ENCODE peak calls at places on chromosomes 6 and 20, in seven cellular contexts. U is tibial nerve, B is endothelial cell of umbilical vein, I is heart left ventricle, H is testis, W is GM12892, E is body of pancreas. R is an unnamed sample.

GRCh38 chr20:57332105-57333089 is 2.8 kb downstream of the SPO11 start:
- DNase-seq in B (no peak), E (no peak), W (no peak), I (no peak), U (no peak), H (no peak), R (no peak)

GRCh38 chr6:89402776-89403175 is 9.3 kb downstream of the RRAGD start:
- DNase-seq in E (no peak), I (no peak), B (no peak), U (no peak), H (no peak), W (no peak), R (no peak)

GRCh38 chr6:29142349-29142748 is 28.4 kb upstream of the OR2J2 start:
- DNase-seq in I (no peak), W (no peak), B (no peak), H (no peak), U (no peak), E (no peak), R (no peak)

GRCh38 chr6:150634641-150635292 is 35.1 kb downstream of the PLEKHG1 start:
- DNase-seq in B (no peak), U (no peak), H (no peak), E (no peak), I (no peak), W (no peak), R (no peak)

GRCh38 chr20:61649879-61650200 is 397.8 kb downstream of the CDH4 start:
- DNase-seq in W (no peak), B (no peak), E (no peak), U (no peak), H (no peak), I (no peak), R (no peak)

GRCh38 chr6:15114061-15114460 is 131.8 kb upstream of the JARID2 start:
- DNase-seq in E (peak), B (no peak), I (no peak), H (peak), U (no peak), W (no peak), R (no peak)

GRCh38 chr20:10033905-10034304 is 882 bp upstream of the ANKEF1 start:
- DNase-seq in I (no peak), B (no peak), U (no peak), W (no peak), H (no peak), E (no peak), R (no peak)

GRCh38 chr6:34056301-34056700 is 89.6 kb downstream of the GRM4 start:
- DNase-seq in W (peak), I (peak), U (peak), E (peak), B (peak), H (peak), R (no peak)

GRCh38 chr6:146634022-146634421 is 35.2 kb downstream of the ADGB start:
- DNase-seq in W (no peak), E (no peak), B (no peak), H (no peak), U (no peak), I (no peak), R (no peak)

GRCh38 chr6:24768361-24768760 is 6.4 kb upstream of the GMNN start:
- DNase-seq in W (no peak), B (no peak), H (no peak), I (no peak), E (peak), U (no peak), R (no peak)

GRCh38 chr20:32050851-32051556 is 1.0 kb upstream of the HCK start:
- DNase-seq in W (no peak), U (no peak), B (no peak), H (peak), E (no peak), I (peak), R (no peak)

GRCh38 chr20:34938466-34939163 is 17.0 kb downstream of the GSS start:
- DNase-seq in B (peak), I (peak), U (peak), W (no peak), E (peak), H (peak), R (peak)

DNA sequence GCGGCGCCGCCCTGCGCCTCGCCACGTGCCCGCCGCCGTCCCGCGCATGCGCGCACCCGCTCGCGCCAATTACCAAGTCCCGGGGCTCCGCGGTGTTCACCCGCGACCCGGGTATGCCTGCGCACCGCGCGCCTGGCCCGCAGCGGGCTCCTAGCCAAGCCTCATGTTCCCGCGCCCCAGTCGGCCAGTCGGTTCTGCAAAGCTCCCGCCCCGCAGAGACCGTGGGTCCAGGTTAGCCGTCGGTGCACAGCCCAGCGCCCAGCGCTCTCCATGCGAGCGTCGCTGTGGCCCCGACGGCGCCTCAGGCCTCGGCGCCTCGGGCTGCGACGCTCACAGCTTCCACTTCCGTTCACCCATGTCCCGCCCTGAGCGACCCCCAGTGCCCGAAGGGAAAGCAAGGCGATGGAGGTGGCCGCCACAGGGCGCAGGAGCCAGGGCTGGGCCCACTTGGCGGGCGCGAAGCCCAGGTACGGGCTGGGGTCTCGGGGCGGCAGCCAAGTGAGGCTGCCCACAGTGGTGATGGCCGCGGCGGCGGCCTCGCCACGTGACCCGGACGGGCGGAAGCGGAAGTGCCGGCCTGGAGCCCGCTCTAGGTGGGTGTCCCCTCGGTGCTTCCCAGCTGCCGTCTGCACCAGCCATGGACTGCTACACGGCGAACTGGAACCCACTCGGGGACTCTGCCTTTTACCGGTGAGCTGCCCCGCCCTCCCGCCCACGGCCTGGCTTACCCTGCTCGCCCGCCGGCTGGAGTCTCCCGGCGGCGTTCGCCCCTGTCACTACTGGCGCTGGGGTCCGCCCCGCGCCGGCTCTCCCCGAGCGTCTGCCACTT is at the start of the genes PCED1A and VPS16:
- DNase-seq in B (peak), W (peak), I (peak), U (peak), E (peak), H (peak), R (peak)
- TF ChIP-seq POLR2A in B (peak), W (peak), I (peak), U (no peak), E (peak), H (no peak), R (peak)

DNA sequence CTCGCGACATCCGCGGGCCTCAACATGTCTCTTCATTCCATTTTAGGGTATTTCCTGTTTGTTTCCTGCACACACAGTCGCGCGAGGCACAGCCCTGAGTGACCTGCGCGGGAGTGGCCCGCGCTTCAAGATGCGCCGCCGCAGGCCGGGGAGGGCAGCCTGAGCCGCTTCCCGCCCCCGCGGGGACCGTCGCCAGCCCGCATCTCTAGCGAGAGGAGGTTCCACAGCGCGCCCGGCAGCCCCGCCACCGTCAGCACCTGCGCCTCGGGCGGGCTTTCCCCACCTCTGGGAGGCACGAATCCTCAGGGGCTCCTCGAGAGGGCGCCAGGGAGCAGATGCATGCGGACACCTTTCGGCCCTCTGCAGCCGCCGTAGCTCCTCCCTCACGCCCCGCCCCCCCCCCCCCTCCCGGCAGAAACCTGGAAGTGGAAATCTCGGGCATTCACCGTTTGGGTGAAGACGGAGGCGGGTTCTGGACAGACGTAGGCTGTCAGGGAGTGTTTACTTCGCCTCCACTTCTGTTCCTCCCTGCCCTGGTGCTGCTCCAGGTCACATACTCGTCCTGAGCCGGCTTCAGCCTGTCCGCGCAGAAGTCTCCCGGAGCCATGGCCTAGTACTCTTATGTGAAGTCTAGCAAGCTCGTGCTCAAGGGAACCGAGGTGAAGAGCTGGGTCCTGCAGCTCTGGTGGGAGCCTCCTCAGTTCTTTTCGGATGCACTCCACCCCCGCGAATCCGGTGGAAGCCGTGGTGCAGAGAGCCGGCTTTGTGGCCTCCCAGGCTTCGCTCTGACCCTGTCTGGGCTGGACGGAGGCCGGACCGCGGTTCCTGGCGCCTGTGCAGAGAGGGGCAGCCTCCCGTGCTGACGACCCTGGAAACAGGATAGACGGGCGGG is 880.5 kb upstream of the DEFB115 start:
- DNase-seq in W (peak), I (peak), E (peak), B (peak), U (peak), H (peak), R (peak)
- TF ChIP-seq POLR2A in W (peak), I (no peak), E (no peak), B (peak), U (no peak), H (no peak), R (peak)

GRCh38 chr6:43222418-43223059 is 6.7 kb downstream of the DNPH1 start:
- DNase-seq in U (no peak), B (no peak), I (no peak), H (no peak), E (no peak), W (no peak), R (no peak)
- TF ChIP-seq POLR2A in U (no peak), B (no peak), I (no peak), H (no peak), E (no peak), W (no peak), R (no peak)

GRCh38 chr6:21240709-21241108 is 352.8 kb upstream of the SOX4 start:
- DNase-seq in W (no peak), E (no peak), B (no peak), I (no peak), U (no peak), H (no peak), R (no peak)
- TF ChIP-seq POLR2A in W (no peak), E (no peak), B (no peak), I (no peak), U (no peak), H (no peak), R (no peak)

GRCh38 chr20:47272893-47273590 is 83.5 kb downstream of the ZMYND8 start:
- DNase-seq in I (peak), E (peak), U (no peak), H (peak), B (peak), W (no peak), R (peak)

GRCh38 chr20:47273591-47274235 is 82.8 kb downstream of the ZMYND8 start:
- DNase-seq in H (no peak), B (no peak), W (no peak), E (no peak), I (no peak), U (no peak), R (no peak)

GRCh38 chr20:47275548-47275947 is 81.0 kb downstream of the ZMYND8 start:
- DNase-seq in H (no peak), U (no peak), I (no peak), W (no peak), E (no peak), B (no peak), R (no peak)

GRCh38 chr20:47276251-47276650 is 80.2 kb downstream of the ZMYND8 start:
- DNase-seq in H (no peak), U (no peak), W (no peak), E (no peak), B (no peak), I (no peak), R (no peak)

DNA sequence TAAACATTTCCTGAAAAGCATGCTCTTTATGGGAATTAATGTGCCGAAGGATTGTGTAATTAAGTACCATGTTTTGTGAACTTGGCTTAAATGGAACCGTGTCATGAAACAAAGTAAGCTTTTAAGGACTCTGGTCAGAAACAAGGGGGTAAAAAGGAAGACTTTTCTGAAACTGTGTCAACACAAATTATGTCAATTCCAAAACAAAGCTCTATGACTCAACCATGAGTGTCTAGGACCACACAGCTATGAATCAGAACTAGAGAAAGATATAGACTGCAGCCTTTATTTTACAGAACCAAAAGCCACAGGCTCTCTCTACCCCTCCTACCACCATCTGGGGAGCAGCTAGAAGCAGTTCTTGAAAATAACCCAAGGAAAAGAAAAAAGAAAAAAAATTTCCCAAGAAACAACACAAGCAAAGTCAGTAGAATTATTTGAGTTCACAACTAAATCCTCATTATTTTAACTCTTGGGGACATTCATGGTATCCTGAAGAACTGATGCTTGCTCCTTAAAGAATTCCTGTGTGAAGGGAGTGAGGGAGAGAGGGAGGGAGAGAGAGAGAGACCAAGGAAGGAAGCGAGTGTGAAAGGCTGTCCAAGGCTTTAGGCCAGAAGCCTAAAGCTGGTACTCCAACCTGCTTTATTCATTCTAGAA is 81.9 kb downstream of the ZMYND8 start:
- DNase-seq in E (no peak), W (peak), H (no peak), I (no peak), B (peak), U (no peak), R (peak)
- TF ChIP-seq POLR2A in E (no peak), W (no peak), H (no peak), I (peak), B (peak), U (no peak), R (no peak)